ENCODE peak calls at places on chromosomes 11 and 22, in five cellular contexts. H is H1, Q is GM12878, B is HepG2, P is K562. M is an unnamed sample.

GRCh38 chr22:34390400-34390799 is 470.1 kb upstream of the LARGE1 start:
- DNase-seq in B (no peak), P (no peak), Q (no peak), H (no peak), M (no peak)

GRCh38 chr11:57290288-57290687 is 34.5 kb downstream of the TNKS1BP1 start:
- DNase-seq in B (no peak), P (no peak), H (no peak), Q (no peak), M (no peak)

GRCh38 chr11:64642418-64642735 is 51.4 kb downstream of the SLC22A12 start:
- DNase-seq in P (no peak), B (no peak), H (no peak), Q (no peak), M (no peak)

GRCh38 chr11:68045900-68046299 is 7.1 kb downstream of the TCIRG1 start:
- DNase-seq in B (no peak), H (no peak), Q (no peak), P (no peak), M (no peak)

GRCh38 chr11:2745511-2745910 is 45.7 kb upstream of the KCNQ1OT1 start:
- DNase-seq in B (no peak), P (no peak), H (no peak), Q (no peak), M (no peak)

GRCh38 chr11:29801561-29801960 is 215.3 kb downstream of the KCNA4 start:
- DNase-seq in P (no peak), Q (no peak), B (no peak), H (no peak), M (no peak)

GRCh38 chr11:10709299-10710086 is 15.9 kb upstream of the IRAG1 start:
- DNase-seq in Q (no peak), H (no peak), B (no peak), P (no peak), M (no peak)

GRCh38 chr11:24391165-24391564 is 105.7 kb upstream of the LUZP2 start:
- DNase-seq in H (no peak), B (no peak), Q (no peak), P (no peak), M (no peak)

GRCh38 chr11:86698634-86699033 is 26.2 kb upstream of the ME3 start:
- DNase-seq in P (no peak), Q (no peak), H (no peak), B (no peak), M (no peak)

GRCh38 chr11:129950319-129951034 is 52.2 kb downstream of the PRDM10 start:
- DNase-seq in Q (no peak), H (no peak), P (peak), B (no peak), M (no peak)

GRCh38 chr11:125235006-125235405 is 70.5 kb downstream of the PKNOX2 start:
- DNase-seq in Q (no peak), H (no peak), P (no peak), B (peak), M (no peak)

GRCh38 chr22:27881404-27881803 is 37.7 kb downstream of the PITPNB start:
- DNase-seq in B (no peak), Q (no peak), P (no peak), H (no peak), M (no peak)

GRCh38 chr11:130480721-130481140 is 32.3 kb downstream of the ADAMTS15 start:
- DNase-seq in P (no peak), B (no peak), H (no peak), Q (no peak), M (no peak)

GRCh38 chr11:125408281-125408680 is 87.8 kb downstream of the FEZ1 start:
- DNase-seq in H (no peak), P (no peak), Q (no peak), B (no peak), M (no peak)

GRCh38 chr11:72585762-72586590 is 88.2 kb downstream of the PDE2A start:
- DNase-seq in P (peak), Q (peak), B (peak), H (no peak), M (peak)

GRCh38 chr22:47794851-47795250 is 1032.4 kb downstream of the TBC1D22A start:
- DNase-seq in B (no peak), H (no peak), P (no peak), Q (no peak), M (no peak)

GRCh38 chr11:60785806-60786361 is 751 bp downstream of the MS4A10 start:
- DNase-seq in H (no peak), B (no peak), Q (no peak), P (peak), M (no peak)

GRCh38 chr22:48475661-48476345 is 1351.9 kb downstream of the BRD1 start:
- DNase-seq in P (no peak), B (no peak), H (no peak), Q (no peak), M (no peak)

GRCh38 chr11:2120359-2121100 is 18.7 kb downstream of the IGF2 start:
- DNase-seq in P (no peak), H (no peak), Q (no peak), B (no peak), M (no peak)

GRCh38 chr11:8247312-8247711 is 16.4 kb downstream of the LMO1 start:
- DNase-seq in Q (no peak), H (no peak), P (peak), B (no peak), M (no peak)

GRCh38 chr11:68012044-68012842 is 2.1 kb downstream of the ALDH3B1 start:
- DNase-seq in Q (no peak), P (no peak), B (no peak), H (no peak), M (no peak)

GRCh38 chr22:30609260-30610185 is 2.5 kb downstream of the TCN2 start:
- DNase-seq in H (no peak), Q (peak), B (no peak), P (peak), M (no peak)

GRCh38 chr11:27187075-27187847 is 146.6 kb downstream of the BBOX1 start:
- DNase-seq in B (peak), Q (no peak), H (no peak), P (no peak), M (no peak)

GRCh38 chr11:105713696-105714095 is 103.8 kb downstream of the GRIA4 start:
- DNase-seq in H (no peak), P (no peak), B (no peak), Q (no peak), M (no peak)

GRCh38 chr11:105723269-105723668 is 113.4 kb downstream of the GRIA4 start:
- DNase-seq in H (no peak), Q (no peak), P (no peak), B (no peak), M (no peak)

GRCh38 chr11:105720096-105720495 is 110.2 kb downstream of the GRIA4 start:
- DNase-seq in B (no peak), P (no peak), Q (no peak), H (no peak), M (no peak)

GRCh38 chr11:105719073-105719846 is 109.4 kb downstream of the GRIA4 start:
- DNase-seq in B (peak), P (no peak), Q (peak), H (no peak), M (peak)

GRCh38 chr11:105718641-105719040 is 108.8 kb downstream of the GRIA4 start:
- DNase-seq in P (no peak), B (no peak), Q (no peak), H (no peak), M (no peak)
- TF ChIP-seq JUND in P (no peak), B (no peak), Q (no peak), H (no peak), M (no peak)

DNA sequence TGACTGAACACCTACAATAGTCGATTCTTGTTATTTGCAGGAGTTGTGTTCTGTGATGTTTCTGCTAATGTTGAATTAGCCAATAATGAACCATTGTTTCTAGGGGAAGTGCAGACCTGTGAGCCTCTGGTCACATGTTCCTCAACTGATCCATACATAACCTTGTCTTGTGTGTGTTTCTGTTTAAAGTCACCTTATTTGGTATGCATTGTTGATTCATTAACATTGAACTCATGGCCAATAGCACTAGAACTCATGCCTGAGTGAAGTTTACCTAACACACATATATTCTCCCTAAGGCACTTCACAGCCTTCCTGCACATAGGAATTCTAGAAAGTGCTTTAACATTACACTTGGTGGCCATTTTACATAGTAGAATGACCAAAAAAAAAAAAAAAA is 271.8 kb upstream of the PLET1 start:
- DNase-seq in B (no peak), H (no peak), Q (no peak), P (no peak), M (no peak)
- TF ChIP-seq SP1 in B (no peak), H (no peak), Q (no peak), P (no peak), M (no peak)

GRCh38 chr11:94784884-94785283 is 16.7 kb downstream of the AMOTL1 start:
- DNase-seq in Q (no peak), B (no peak), P (no peak), H (no peak), M (no peak)

GRCh38 chr11:94780432-94780831 is 12.3 kb downstream of the AMOTL1 start:
- DNase-seq in B (no peak), P (no peak), H (no peak), Q (no peak), M (no peak)

GRCh38 chr11:94781822-94782221 is 13.7 kb downstream of the AMOTL1 start:
- DNase-seq in B (no peak), P (no peak), H (no peak), Q (no peak), M (no peak)

GRCh38 chr11:94785509-94785908 is 17.4 kb downstream of the AMOTL1 start:
- DNase-seq in Q (no peak), H (no peak), B (no peak), P (no peak), M (no peak)

GRCh38 chr11:94782446-94782845 is 14.3 kb downstream of the AMOTL1 start:
- DNase-seq in P (no peak), H (no peak), Q (no peak), B (no peak), M (no peak)
- TF ChIP-seq JUND in P (no peak), H (no peak), Q (no peak), B (no peak), M (no peak)

GRCh38 chr11:32960553-32961164 is 55.0 kb upstream of the DEPDC7 start:
- DNase-seq in Q (peak), P (peak), H (no peak), B (peak), M (peak)
- TF ChIP-seq SP1 in Q (no peak), P (no peak), H (no peak), B (no peak), M (no peak)

DNA sequence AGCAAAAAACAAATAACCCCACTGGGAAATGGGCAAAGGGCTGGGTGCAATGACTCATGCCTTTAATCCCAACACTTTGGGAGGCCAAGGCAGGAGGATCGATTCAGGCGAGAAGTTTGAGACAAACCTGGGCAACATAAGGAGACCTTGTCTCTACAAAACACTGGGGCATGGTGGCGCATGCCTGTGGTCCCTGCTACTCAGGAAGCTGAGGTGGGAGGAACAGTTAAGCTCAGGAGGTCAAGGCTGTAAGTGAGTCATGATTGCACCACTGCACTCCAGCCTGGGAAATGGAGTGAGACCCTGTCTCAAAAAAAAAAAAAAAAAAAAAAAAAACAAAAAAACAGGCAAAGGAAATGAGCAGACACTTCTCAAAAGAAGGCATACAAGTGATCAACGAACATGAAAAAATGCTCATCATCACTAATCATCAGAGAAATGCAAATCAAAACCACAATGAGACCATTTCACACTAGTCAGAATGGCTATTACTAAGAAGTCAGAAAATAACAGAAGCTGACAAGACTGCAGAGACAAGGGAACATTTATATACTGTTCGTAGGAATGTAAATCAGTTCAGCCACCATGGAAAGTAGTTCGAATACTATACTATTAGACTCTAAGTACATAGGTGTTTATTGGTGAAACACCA is 48.2 kb upstream of the SMCO4 start:
- DNase-seq in B (peak), H (no peak), P (peak), Q (peak), M (peak)
- TF ChIP-seq JUND in B (peak), H (no peak), P (peak), Q (no peak), M (no peak)

DNA sequence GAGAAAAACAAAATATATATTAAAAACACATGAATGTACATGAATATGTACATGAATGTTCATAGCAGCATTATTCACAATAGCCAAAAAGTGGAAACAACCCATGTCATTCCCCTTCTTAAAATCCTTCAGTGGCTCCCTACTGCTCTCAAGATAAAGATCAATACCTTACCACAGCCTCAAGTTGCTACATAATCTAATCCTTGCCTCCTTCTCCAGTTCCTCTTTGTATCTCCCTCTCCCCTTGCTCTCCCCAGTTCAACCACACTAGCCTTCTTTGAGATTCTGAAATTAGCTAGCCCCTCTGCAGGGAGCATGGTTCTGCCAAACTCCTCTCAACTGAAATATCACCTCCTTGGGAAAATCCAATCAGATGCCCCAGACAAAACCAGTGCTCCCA is 28.1 kb downstream of the MTMR2 start:
- DNase-seq in P (peak), B (no peak), H (no peak), Q (no peak), M (no peak)
- TF ChIP-seq SP1 in P (no peak), B (no peak), H (no peak), Q (no peak), M (no peak)

GRCh38 chr11:70788247-70789022 is 390.1 kb downstream of the CTTN start:
- DNase-seq in Q (no peak), B (no peak), P (peak), H (no peak), M (peak)
- TF ChIP-seq JUND in Q (no peak), B (no peak), P (peak), H (no peak), M (peak)

GRCh38 chr11:95404370-95404769 is 173.4 kb upstream of the SESN3 start:
- DNase-seq in Q (no peak), P (no peak), B (no peak), H (no peak), M (no peak)
- TF ChIP-seq SP1 in Q (no peak), P (no peak), B (no peak), H (no peak), M (no peak)

GRCh38 chr11:36454551-36454950 is 55.5 kb downstream of the TRAF6 start:
- DNase-seq in P (no peak), B (no peak), Q (no peak), H (no peak), M (no peak)

GRCh38 chr11:36455658-36456111 is 54.4 kb downstream of the TRAF6 start:
- DNase-seq in Q (no peak), P (peak), H (no peak), B (no peak), M (no peak)

GRCh38 chr11:36456136-36456535 is 53.9 kb downstream of the TRAF6 start:
- DNase-seq in H (no peak), P (no peak), Q (no peak), B (no peak), M (no peak)

GRCh38 chr11:36453678-36454077 is 56.4 kb downstream of the TRAF6 start:
- DNase-seq in H (no peak), P (peak), B (no peak), Q (no peak), M (no peak)

DNA sequence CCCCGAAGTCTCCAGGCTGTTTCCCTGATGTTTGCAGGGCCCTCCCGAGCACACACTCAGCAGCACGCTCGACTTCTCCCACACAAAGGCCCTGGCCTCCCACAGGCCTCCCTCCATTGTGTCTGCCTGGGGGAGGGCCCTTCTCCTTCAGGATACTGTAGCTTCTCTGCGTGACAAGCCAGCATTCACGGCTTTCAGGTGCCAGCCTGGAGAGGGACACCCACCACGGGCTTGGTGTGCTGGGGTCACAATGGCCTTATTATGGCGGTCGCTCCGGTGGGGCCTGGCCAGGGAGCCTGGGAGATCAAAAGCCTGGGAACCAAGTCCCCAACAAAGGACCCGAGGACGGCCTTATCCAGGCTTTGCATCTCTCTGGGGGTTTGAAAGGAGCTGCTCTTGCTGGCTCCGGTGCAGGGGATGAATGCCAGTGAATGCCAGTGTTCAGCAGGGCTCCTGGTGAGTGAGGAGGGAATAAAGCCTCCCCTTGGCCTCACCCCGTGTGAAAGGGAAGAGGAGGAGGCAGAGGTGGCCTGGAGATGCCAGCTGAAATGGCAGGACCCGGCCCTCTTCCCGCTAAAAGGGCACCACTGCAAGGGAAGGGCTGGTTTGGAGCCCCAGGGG is 55.0 kb downstream of the TRAF6 start:
- DNase-seq in B (no peak), Q (no peak), H (no peak), P (no peak), M (no peak)
- TF ChIP-seq JUND in B (no peak), Q (no peak), H (no peak), P (no peak), M (no peak)